ENCODE peak calls at places on chromosome 21, in five cellular contexts. One of them, this sample, is unnamed.

GRCh38 chr21:29092102-29092959 is 18.9 kb upstream of the CCT8 start:
- DNase-seq in neuronal stem cell: no peak
- DNase-seq in H9: no peak
- DNase-seq in mesenchymal stem cell: peak
- DNase-seq in IMR-90: peak
- DNase-seq in this sample: no peak

GRCh38 chr21:31180256-31181088 is 142.2 kb upstream of the KRTAP19-8 start:
- DNase-seq in neuronal stem cell: no peak
- DNase-seq in H9: no peak
- DNase-seq in mesenchymal stem cell: peak
- DNase-seq in IMR-90: peak
- DNase-seq in this sample: peak

GRCh38 chr21:32278068-32278467 is 781 bp downstream of the MIS18A start:
- DNase-seq in neuronal stem cell: no peak
- DNase-seq in H9: no peak
- DNase-seq in mesenchymal stem cell: peak
- DNase-seq in IMR-90: no peak
- DNase-seq in this sample: peak

GRCh38 chr21:31236528-31236927 is 107.5 kb downstream of the TIAM1 start:
- DNase-seq in neuronal stem cell: no peak
- DNase-seq in H9: no peak
- DNase-seq in mesenchymal stem cell: no peak
- DNase-seq in IMR-90: no peak
- DNase-seq in this sample: no peak

GRCh38 chr21:26140185-26140584 is 30.4 kb downstream of the APP start:
- DNase-seq in neuronal stem cell: no peak
- DNase-seq in H9: no peak
- DNase-seq in mesenchymal stem cell: peak
- DNase-seq in IMR-90: peak
- DNase-seq in this sample: peak

GRCh38 chr21:28858424-28858823 is 134.3 kb downstream of the LTN1 start:
- DNase-seq in neuronal stem cell: no peak
- DNase-seq in H9: no peak
- DNase-seq in mesenchymal stem cell: no peak
- DNase-seq in IMR-90: no peak
- DNase-seq in this sample: no peak

GRCh38 chr21:27505516-27505915 is 538.6 kb upstream of the ADAMTS5 start:
- DNase-seq in neuronal stem cell: no peak
- DNase-seq in H9: no peak
- DNase-seq in mesenchymal stem cell: no peak
- DNase-seq in IMR-90: peak
- DNase-seq in this sample: no peak

GRCh38 chr21:15006594-15007230 is 58.1 kb downstream of the NRIP1 start:
- DNase-seq in neuronal stem cell: no peak
- DNase-seq in H9: no peak
- DNase-seq in mesenchymal stem cell: no peak
- DNase-seq in IMR-90: no peak
- DNase-seq in this sample: no peak

GRCh38 chr21:16308269-16308668 is 578.5 kb downstream of the USP25 start:
- DNase-seq in neuronal stem cell: no peak
- DNase-seq in H9: no peak
- DNase-seq in mesenchymal stem cell: peak
- DNase-seq in IMR-90: peak
- DNase-seq in this sample: no peak

GRCh38 chr21:22885079-22885478 is 1886.9 kb downstream of the NCAM2 start:
- DNase-seq in neuronal stem cell: no peak
- DNase-seq in H9: no peak
- DNase-seq in mesenchymal stem cell: no peak
- DNase-seq in IMR-90: no peak
- DNase-seq in this sample: peak

GRCh38 chr21:26965567-26966359 is 1.1 kb downstream of the ADAMTS5 start:
- DNase-seq in neuronal stem cell: peak
- DNase-seq in H9: peak
- DNase-seq in mesenchymal stem cell: peak
- DNase-seq in IMR-90: peak
- DNase-seq in this sample: peak

GRCh38 chr21:31682625-31683024 is 23.1 kb downstream of the SOD1 start:
- DNase-seq in neuronal stem cell: no peak
- DNase-seq in H9: no peak
- DNase-seq in mesenchymal stem cell: no peak
- DNase-seq in IMR-90: peak
- DNase-seq in this sample: no peak

GRCh38 chr21:9837946-9838801 is 683.2 kb upstream of the TPTE start:
- DNase-seq in neuronal stem cell: no peak
- DNase-seq in H9: no peak
- DNase-seq in mesenchymal stem cell: no peak
- DNase-seq in IMR-90: no peak
- DNase-seq in this sample: no peak

GRCh38 chr21:29849735-29850176 is 90.0 kb downstream of the GRIK1 start:
- DNase-seq in neuronal stem cell: peak
- DNase-seq in H9: peak
- DNase-seq in mesenchymal stem cell: peak
- DNase-seq in IMR-90: peak
- DNase-seq in this sample: peak

GRCh38 chr21:35120631-35121180 is 71.6 kb upstream of the RUNX1 start:
- DNase-seq in neuronal stem cell: no peak
- DNase-seq in H9: no peak
- DNase-seq in mesenchymal stem cell: no peak
- DNase-seq in IMR-90: no peak
- DNase-seq in this sample: peak

GRCh38 chr21:35041122-35041521 is 8.0 kb downstream of the RUNX1 start:
- DNase-seq in neuronal stem cell: no peak
- DNase-seq in H9: no peak
- DNase-seq in mesenchymal stem cell: no peak
- DNase-seq in IMR-90: no peak
- DNase-seq in this sample: no peak

GRCh38 chr21:35236090-35236489 is 187.0 kb upstream of the RUNX1 start:
- DNase-seq in neuronal stem cell: no peak
- DNase-seq in H9: no peak
- DNase-seq in mesenchymal stem cell: no peak
- DNase-seq in IMR-90: no peak
- DNase-seq in this sample: no peak

GRCh38 chr21:15815285-15815684 is 85.5 kb downstream of the USP25 start:
- DNase-seq in neuronal stem cell: no peak
- DNase-seq in H9: no peak
- DNase-seq in mesenchymal stem cell: no peak
- DNase-seq in IMR-90: no peak
- DNase-seq in this sample: peak

GRCh38 chr21:35291963-35292627 is 243.0 kb upstream of the RUNX1 start:
- DNase-seq in neuronal stem cell: no peak
- DNase-seq in H9: no peak
- DNase-seq in mesenchymal stem cell: peak
- DNase-seq in IMR-90: peak
- DNase-seq in this sample: peak

GRCh38 chr21:21682172-21682571 is 684.0 kb downstream of the NCAM2 start:
- DNase-seq in neuronal stem cell: no peak
- DNase-seq in H9: no peak
- DNase-seq in mesenchymal stem cell: no peak
- DNase-seq in IMR-90: peak
- DNase-seq in this sample: peak

GRCh38 chr21:34922487-34922886 is 126.6 kb downstream of the RUNX1 start:
- DNase-seq in neuronal stem cell: no peak
- DNase-seq in H9: no peak
- DNase-seq in mesenchymal stem cell: no peak
- DNase-seq in IMR-90: no peak
- DNase-seq in this sample: no peak

GRCh38 chr21:26391166-26391565 is 181.9 kb downstream of the CYYR1 start:
- DNase-seq in neuronal stem cell: no peak
- DNase-seq in H9: no peak
- DNase-seq in mesenchymal stem cell: peak
- DNase-seq in IMR-90: no peak
- DNase-seq in this sample: no peak

GRCh38 chr21:16117851-16118592 is 388.2 kb downstream of the USP25 start:
- DNase-seq in neuronal stem cell: no peak
- DNase-seq in H9: no peak
- DNase-seq in mesenchymal stem cell: no peak
- DNase-seq in IMR-90: peak
- DNase-seq in this sample: no peak

GRCh38 chr21:28375708-28376385 is 616.8 kb downstream of the LTN1 start:
- DNase-seq in neuronal stem cell: no peak
- DNase-seq in H9: no peak
- DNase-seq in mesenchymal stem cell: peak
- DNase-seq in IMR-90: peak
- DNase-seq in this sample: no peak

GRCh38 chr21:36647279-36648093 is 51.4 kb upstream of the SIM2 start:
- DNase-seq in neuronal stem cell: no peak
- DNase-seq in H9: peak
- DNase-seq in mesenchymal stem cell: peak
- DNase-seq in IMR-90: peak
- DNase-seq in this sample: peak
- H2AK5ac ChIP-seq in neuronal stem cell: no peak
- H2AK5ac ChIP-seq in H9: no peak
- H2AK5ac ChIP-seq in mesenchymal stem cell: peak
- H2AK5ac ChIP-seq in IMR-90: no peak
- H2AK5ac ChIP-seq in this sample: peak

GRCh38 chr21:33650230-33650629 is 7.9 kb downstream of the ITSN1 start:
- DNase-seq in neuronal stem cell: no peak
- DNase-seq in H9: no peak
- DNase-seq in mesenchymal stem cell: no peak
- DNase-seq in IMR-90: no peak
- DNase-seq in this sample: no peak
- H2AK5ac ChIP-seq in neuronal stem cell: no peak
- H2AK5ac ChIP-seq in H9: no peak
- H2AK5ac ChIP-seq in mesenchymal stem cell: no peak
- H2AK5ac ChIP-seq in IMR-90: peak
- H2AK5ac ChIP-seq in this sample: no peak

DNA sequence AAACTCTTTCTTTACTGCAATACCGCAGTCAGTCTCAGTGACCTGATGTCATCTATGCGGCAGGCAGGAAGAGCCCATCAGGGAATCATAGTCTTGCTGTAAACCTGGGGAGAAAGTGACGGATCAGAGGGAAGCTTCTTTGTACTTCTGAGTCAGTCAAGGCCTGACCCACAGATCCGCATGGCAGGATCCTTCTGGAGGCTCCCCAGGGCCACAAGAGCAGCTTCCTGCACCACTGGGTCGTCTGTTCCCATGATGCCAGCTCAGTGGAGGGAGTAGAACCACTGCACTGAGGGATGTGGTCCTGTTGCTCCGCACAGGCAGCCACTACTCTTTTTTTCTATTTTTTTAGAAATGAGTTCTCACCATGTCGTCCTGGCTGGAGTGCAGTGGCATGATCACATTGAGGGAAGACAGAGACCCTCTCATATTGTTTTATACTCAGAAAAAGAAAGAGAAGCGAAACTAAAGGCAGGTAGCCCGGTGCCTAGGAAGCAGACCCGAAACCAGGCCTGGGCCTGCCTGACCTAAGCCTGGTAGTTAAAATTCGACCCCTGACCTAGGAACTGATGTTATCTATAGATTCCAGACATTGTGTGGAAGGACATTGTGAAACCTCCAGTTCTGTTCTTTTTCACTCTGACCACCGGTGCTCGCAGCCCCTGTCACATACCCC is 6.3 kb upstream of the ERVH48-1 start:
- DNase-seq in neuronal stem cell: no peak
- DNase-seq in H9: no peak
- DNase-seq in mesenchymal stem cell: peak
- DNase-seq in IMR-90: no peak
- DNase-seq in this sample: peak
- H2AK5ac ChIP-seq in neuronal stem cell: no peak
- H2AK5ac ChIP-seq in H9: no peak
- H2AK5ac ChIP-seq in mesenchymal stem cell: no peak
- H2AK5ac ChIP-seq in IMR-90: peak
- H2AK5ac ChIP-seq in this sample: peak

GRCh38 chr21:42669069-42669468 is 15.6 kb downstream of the PDE9A start:
- DNase-seq in neuronal stem cell: no peak
- DNase-seq in H9: peak
- DNase-seq in mesenchymal stem cell: no peak
- DNase-seq in IMR-90: no peak
- DNase-seq in this sample: peak
- H2AK5ac ChIP-seq in neuronal stem cell: no peak
- H2AK5ac ChIP-seq in H9: no peak
- H2AK5ac ChIP-seq in mesenchymal stem cell: no peak
- H2AK5ac ChIP-seq in IMR-90: no peak
- H2AK5ac ChIP-seq in this sample: no peak

DNA sequence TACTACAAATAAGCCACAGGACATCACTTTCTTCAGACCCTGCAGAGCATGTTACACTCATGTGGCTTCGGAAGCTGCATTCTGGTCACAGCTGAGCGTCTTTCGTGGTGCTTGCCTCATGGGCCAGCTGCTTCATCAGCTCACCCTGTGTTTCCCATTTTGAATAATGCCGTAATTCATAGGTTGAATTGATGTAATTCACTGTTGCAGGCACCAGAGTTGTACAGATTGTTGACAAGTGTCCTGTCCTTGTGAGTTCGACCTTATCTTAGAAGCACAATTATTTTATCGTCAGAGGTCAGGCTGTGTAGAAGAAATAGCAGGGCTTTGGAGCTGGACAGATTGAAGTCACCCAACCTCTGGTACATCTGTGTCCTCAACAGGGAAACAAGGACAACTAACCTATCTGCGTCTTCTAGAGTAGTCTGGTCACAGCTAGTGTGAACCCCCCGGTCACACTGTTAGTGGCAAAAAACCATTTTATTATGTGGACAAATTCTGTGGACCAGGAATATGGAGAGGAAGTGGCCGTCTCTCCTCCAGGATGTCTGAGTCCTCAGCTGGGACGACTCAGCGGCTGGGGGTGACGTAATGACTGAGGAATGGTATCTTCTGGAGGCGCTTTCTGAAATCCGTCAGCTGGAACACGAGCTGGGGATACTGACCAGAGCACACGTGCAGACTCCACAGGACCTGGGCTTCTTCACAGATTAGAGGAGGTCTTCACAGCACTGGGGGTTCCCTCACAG is 17.8 kb downstream of the PKNOX1 start:
- DNase-seq in neuronal stem cell: no peak
- DNase-seq in H9: peak
- DNase-seq in mesenchymal stem cell: peak
- DNase-seq in IMR-90: peak
- DNase-seq in this sample: peak
- H2AK5ac ChIP-seq in neuronal stem cell: no peak
- H2AK5ac ChIP-seq in H9: no peak
- H2AK5ac ChIP-seq in mesenchymal stem cell: no peak
- H2AK5ac ChIP-seq in IMR-90: peak
- H2AK5ac ChIP-seq in this sample: no peak

DNA sequence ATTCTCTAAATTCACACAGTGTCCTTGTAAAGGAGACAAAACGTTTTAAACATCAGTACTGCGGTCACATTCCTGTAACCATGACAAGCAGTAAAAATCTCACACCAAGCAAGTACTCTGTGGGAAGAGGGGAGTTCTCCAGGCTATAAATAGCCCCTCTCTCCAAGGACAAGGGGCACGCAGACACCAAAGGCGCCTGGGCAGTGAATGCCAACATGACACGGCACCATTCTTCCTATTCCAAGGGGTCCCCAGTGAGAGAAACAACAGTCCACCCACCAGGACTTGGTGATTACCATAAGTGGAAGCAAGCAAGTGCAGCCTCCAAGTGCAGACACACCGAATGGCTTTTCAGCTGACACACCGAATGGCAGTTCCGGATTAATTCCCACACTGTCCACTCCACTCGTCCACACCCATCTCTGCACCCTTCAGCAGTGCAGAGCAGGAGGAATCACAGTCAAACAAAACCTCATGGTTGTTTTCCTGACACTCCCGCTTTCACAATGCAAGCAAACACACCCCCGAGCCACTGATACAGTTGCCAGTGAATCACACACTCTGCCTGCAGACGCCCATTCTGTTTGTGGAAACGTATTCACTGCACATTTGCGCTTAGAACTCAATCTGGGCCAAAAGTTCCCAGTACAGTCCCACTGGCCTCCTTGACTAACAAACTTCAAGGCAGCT is 1.8 kb downstream of the PTTG1IP start:
- DNase-seq in neuronal stem cell: no peak
- DNase-seq in H9: no peak
- DNase-seq in mesenchymal stem cell: peak
- DNase-seq in IMR-90: peak
- DNase-seq in this sample: no peak
- H2AK5ac ChIP-seq in neuronal stem cell: no peak
- H2AK5ac ChIP-seq in H9: no peak
- H2AK5ac ChIP-seq in mesenchymal stem cell: no peak
- H2AK5ac ChIP-seq in IMR-90: peak
- H2AK5ac ChIP-seq in this sample: no peak